ENCODE peak calls at places on chromosome X, in four cellular contexts. T is A549, G is K562, J is GM12878. N is an unnamed sample.

GRCh38 chrX:67612231-67612630 is 68.4 kb downstream of the AR start:
- DNase-seq in T (peak), G (no peak), J (no peak), N (no peak)

GRCh38 chrX:27863813-27864212 is 56.0 kb downstream of the MAGEB10 start:
- DNase-seq in T (no peak), G (no peak), J (no peak), N (no peak)

GRCh38 chrX:115889121-115889890 is 281.2 kb upstream of the AGTR2 start:
- DNase-seq in T (no peak), G (no peak), J (no peak), N (no peak)

GRCh38 chrX:103831803-103832544 is at the start of gene RAB9B:
- DNase-seq in T (no peak), G (no peak), J (no peak), N (no peak)

GRCh38 chrX:154776753-154777152 is 14.1 kb downstream of the DKC1 start:
- DNase-seq in T (no peak), G (no peak), J (no peak), N (no peak)

GRCh38 chrX:111052478-111052877 is 43.5 kb upstream of the PAK3 start:
- DNase-seq in T (no peak), G (no peak), J (no peak), N (no peak)

GRCh38 chrX:28659269-28659668 is 72.0 kb downstream of the IL1RAPL1 start:
- DNase-seq in T (peak), G (peak), J (no peak), N (no peak)

GRCh38 chrX:100995469-100995868 is 26.0 kb downstream of the ARL13A start:
- DNase-seq in T (no peak), G (peak), J (no peak), N (peak)

GRCh38 chrX:44439242-44439641 is 95.8 kb upstream of the EFHC2 start:
- DNase-seq in T (peak), G (no peak), J (no peak), N (no peak)

GRCh38 chrX:32937043-32937442 is 274.3 kb downstream of the DMD start:
- DNase-seq in T (no peak), G (no peak), J (no peak), N (no peak)

GRCh38 chrX:96102997-96103396 is 581.6 kb upstream of the DIAPH2 start:
- DNase-seq in T (no peak), G (no peak), J (no peak), N (no peak)

GRCh38 chrX:153874091-153874365 is 11.9 kb downstream of the L1CAM start:
- DNase-seq in T (no peak), G (no peak), J (no peak), N (no peak)

GRCh38 chrX:10660171-10660570 is 39.8 kb upstream of the MID1 start:
- DNase-seq in T (no peak), G (no peak), J (no peak), N (no peak)

GRCh38 chrX:48468247-48468671 is 1.8 kb downstream of the SLC38A5 start:
- DNase-seq in T (no peak), G (peak), J (no peak), N (no peak)

GRCh38 chrX:153766871-153767673 is 3.0 kb downstream of the PLXNB3 start:
- DNase-seq in T (no peak), G (no peak), J (no peak), N (no peak)

GRCh38 chrX:107716816-107717700 is 58.5 kb downstream of the TSC22D3 start:
- DNase-seq in T (peak), G (no peak), J (peak), N (no peak)

GRCh38 chrX:107714196-107714811 is 61.3 kb downstream of the TSC22D3 start:
- DNase-seq in T (no peak), G (no peak), J (no peak), N (no peak)

GRCh38 chrX:107715331-107716044 is 60.1 kb downstream of the TSC22D3 start:
- DNase-seq in T (no peak), G (no peak), J (no peak), N (no peak)

GRCh38 chrX:107718156-107718621 is 57.4 kb downstream of the TSC22D3 start:
- DNase-seq in T (peak), G (peak), J (no peak), N (peak)

DNA sequence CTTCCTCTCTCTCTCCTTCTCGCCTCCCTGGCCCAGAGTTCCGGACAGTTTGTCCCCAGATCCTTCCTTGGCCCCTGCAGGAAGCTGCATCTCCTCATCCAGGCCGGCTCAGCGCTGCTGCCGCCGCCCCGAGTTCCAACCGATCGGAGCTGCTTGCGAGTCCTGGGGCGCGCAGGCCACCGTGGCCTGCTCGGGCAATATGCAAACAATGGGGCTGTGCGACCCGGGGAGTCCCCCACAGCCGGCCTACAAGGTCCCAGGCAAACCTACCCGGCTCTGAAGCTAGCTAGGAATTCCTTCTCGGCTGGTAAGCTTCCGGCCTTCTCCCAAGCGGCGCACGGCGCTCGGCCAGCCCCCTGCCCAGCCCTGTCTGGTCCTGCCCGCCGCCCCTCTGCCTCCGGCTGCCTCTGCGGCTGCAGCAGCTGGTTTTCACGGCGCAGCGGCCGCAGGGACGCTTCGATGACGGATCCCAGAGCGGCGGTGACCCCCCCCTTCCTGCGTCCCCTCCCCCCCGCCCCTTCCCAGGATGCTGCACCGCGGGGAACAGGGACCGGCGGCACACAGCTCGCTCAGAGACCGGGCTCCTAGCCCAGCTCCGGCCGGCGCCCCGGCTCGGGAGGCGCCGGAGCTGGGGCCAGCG is 59.4 kb downstream of the TSC22D3 start:
- DNase-seq in T (no peak), G (no peak), J (no peak), N (no peak)
- TF ChIP-seq POLR2AphosphoS2 in T (no peak), G (no peak), J (no peak), N (no peak)

GRCh38 chrX:3286196-3286920 is 60.1 kb downstream of the MXRA5 start:
- DNase-seq in T (peak), G (no peak), J (no peak), N (no peak)
- TF ChIP-seq RAD21 in T (no peak), G (no peak), J (no peak), N (no peak)

DNA sequence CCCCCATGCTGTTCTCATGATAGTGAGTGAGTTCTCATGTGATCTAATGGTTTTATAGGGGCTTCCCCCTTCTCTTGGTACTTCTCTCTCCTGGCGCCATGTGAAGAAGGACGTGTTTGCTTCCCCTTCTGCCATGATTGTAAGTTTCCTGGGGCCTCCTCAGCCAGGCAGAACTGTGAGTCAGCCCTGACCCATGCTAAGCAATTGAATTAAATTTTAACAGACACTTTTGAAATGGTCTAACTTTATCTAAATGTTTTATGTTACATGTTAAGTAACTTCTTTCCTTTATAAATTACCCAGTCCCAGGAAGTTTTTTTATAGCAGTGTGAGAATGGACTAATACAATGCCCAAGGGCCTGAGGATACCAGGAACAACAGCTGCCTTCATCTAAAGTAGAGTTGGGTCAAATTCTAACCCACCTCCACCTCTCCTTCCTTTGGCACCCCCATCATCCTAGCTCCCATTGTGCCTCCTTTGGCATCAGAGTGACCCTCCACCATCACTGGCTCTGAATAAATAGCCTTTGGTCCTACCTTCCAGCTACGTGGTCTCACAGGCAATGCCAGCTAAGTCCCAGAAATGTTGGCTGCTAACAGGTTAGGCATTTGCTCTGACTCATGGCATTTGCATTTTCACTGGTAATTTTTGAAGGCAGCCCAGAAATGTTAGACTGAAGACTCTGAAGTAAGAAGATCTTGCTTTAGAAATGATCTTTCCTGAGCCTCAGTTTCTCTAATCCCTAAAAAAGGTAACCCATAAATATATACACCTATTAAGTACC is 182.1 kb downstream of the MOSPD2 start:
- DNase-seq in T (no peak), G (no peak), J (no peak), N (no peak)
- TF ChIP-seq MAX in T (no peak), G (no peak), J (no peak), N (no peak)

GRCh38 chrX:109855501-109855900 is 122.4 kb upstream of the ACSL4 start:
- DNase-seq in T (no peak), G (no peak), J (no peak), N (peak)
- TF ChIP-seq POLR2AphosphoS2 in T (no peak), G (no peak), J (no peak), N (no peak)

GRCh38 chrX:114626323-114626722 is 42.4 kb downstream of the HTR2C start:
- DNase-seq in T (peak), G (peak), J (no peak), N (peak)
- TF ChIP-seq RAD21 in T (no peak), G (peak), J (peak), N (no peak)

GRCh38 chrX:71542825-71543224 is 9.9 kb downstream of the OGT start:
- DNase-seq in T (no peak), G (no peak), J (no peak), N (no peak)

GRCh38 chrX:71543316-71543715 is 10.4 kb downstream of the OGT start:
- DNase-seq in T (peak), G (no peak), J (no peak), N (no peak)

GRCh38 chrX:71540801-71541545 is 8.1 kb downstream of the OGT start:
- DNase-seq in T (no peak), G (peak), J (no peak), N (no peak)

GRCh38 chrX:71542411-71542810 is 9.5 kb downstream of the OGT start:
- DNase-seq in T (no peak), G (no peak), J (no peak), N (no peak)

GRCh38 chrX:71541546-71542022 is 8.7 kb downstream of the OGT start:
- DNase-seq in T (no peak), G (no peak), J (no peak), N (no peak)
- TF ChIP-seq MAX in T (no peak), G (no peak), J (no peak), N (no peak)